ENCODE peak calls at places on chromosome 5, in six cellular contexts. V is SW 1271; M is AG08396; L is central memory CD8-positive, alpha-beta T cell; F is body of pancreas; B is mesenchymal stem cell. E is an unnamed sample.

GRCh38 chr5:20972419-20972925 is 984.5 kb upstream of the CDH18 start:
- DNase-seq in V (peak; percentile 60), M (no peak), L (no peak), F (no peak), B (peak; percentile 36), E (peak; percentile 61)

GRCh38 chr5:142179776-142180387 is 71.3 kb downstream of the NDFIP1 start:
- DNase-seq in V (no peak), M (no peak), L (no peak), F (no peak), B (no peak), E (no peak)

GRCh38 chr5:37771731-37772130 is 68.1 kb downstream of the GDNF start:
- DNase-seq in V (peak; percentile 63), M (peak; percentile 76), L (no peak), F (no peak), B (peak; percentile 95), E (no peak)

GRCh38 chr5:169749295-169749694 is 112.2 kb downstream of the DOCK2 start:
- DNase-seq in V (no peak), M (no peak), L (no peak), F (no peak), B (no peak), E (no peak)

GRCh38 chr5:74648835-74649286 is 8.3 kb upstream of the ENC1 start:
- DNase-seq in V (peak; percentile 26), M (peak; percentile 68), L (peak; percentile 20), F (peak; percentile 41), B (peak; percentile 73), E (peak; percentile 52)

GRCh38 chr5:177132504-177133118 is 962 bp upstream of the NSD1 start:
- DNase-seq in V (no peak), M (peak; percentile 36), L (peak; percentile 37), F (no peak), B (peak; percentile 48), E (no peak)

GRCh38 chr5:136132557-136133415 is at the start of gene SMAD5:
- DNase-seq in V (peak; percentile 73), M (peak; percentile 100), L (peak; percentile 71), F (peak; percentile 97), B (peak; percentile 96), E (peak; percentile 99)

GRCh38 chr5:113117543-113118110 is 141.0 kb downstream of the DCP2 start:
- DNase-seq in V (no peak), M (no peak), L (no peak), F (no peak), B (peak; percentile 33), E (no peak)

GRCh38 chr5:143229426-143229895 is 174.0 kb downstream of the NR3C1 start:
- DNase-seq in V (no peak), M (no peak), L (no peak), F (no peak), B (no peak), E (no peak)

GRCh38 chr5:43063731-43064171 is 23.6 kb upstream of the ANXA2R start:
- DNase-seq in V (no peak), M (no peak), L (no peak), F (no peak), B (no peak), E (peak; percentile 67)

GRCh38 chr5:122153230-122153629 is 23.9 kb downstream of the ZNF474 start:
- DNase-seq in V (no peak), M (no peak), L (no peak), F (no peak), B (peak; percentile 77), E (no peak)

GRCh38 chr5:51383494-51384081 is 340 bp downstream of the ISL1 start:
- DNase-seq in V (no peak), M (no peak), L (no peak), F (no peak), B (peak; percentile 67), E (no peak)

GRCh38 chr5:171055881-171056454 is 194.2 kb downstream of the RANBP17 start:
- DNase-seq in V (no peak), M (no peak), L (no peak), F (no peak), B (peak; percentile 3), E (no peak)

GRCh38 chr5:166430491-166431319 is 1860.7 kb upstream of the WWC1 start:
- DNase-seq in V (no peak), M (no peak), L (no peak), F (no peak), B (no peak), E (no peak)

GRCh38 chr5:172123269-172123692 is 64.7 kb downstream of the STK10 start:
- DNase-seq in V (no peak), M (peak; percentile 80), L (no peak), F (peak; percentile 48), B (peak; percentile 76), E (no peak)

GRCh38 chr5:149154629-149155028 is 13.3 kb downstream of the ABLIM3 start:
- DNase-seq in V (no peak), M (no peak), L (no peak), F (no peak), B (no peak), E (no peak)

GRCh38 chr5:161058751-161059150 is 206.7 kb upstream of the ATP10B start:
- DNase-seq in V (no peak), M (no peak), L (no peak), F (no peak), B (no peak), E (no peak)

GRCh38 chr5:143094087-143094511 is 309.4 kb downstream of the NR3C1 start:
- DNase-seq in V (no peak), M (peak; percentile 15), L (no peak), F (no peak), B (peak; percentile 71), E (no peak)

GRCh38 chr5:179572386-179572785 is 22.0 kb downstream of the RUFY1 start:
- DNase-seq in V (no peak), M (no peak), L (no peak), F (no peak), B (no peak), E (no peak)

GRCh38 chr5:138241688-138242547 is 28.8 kb upstream of the CDC23 start:
- DNase-seq in V (no peak), M (peak; percentile 62), L (no peak), F (peak; percentile 56), B (peak; percentile 12), E (peak; percentile 25)

GRCh38 chr5:153623906-153624765 is 133.7 kb downstream of the GRIA1 start:
- DNase-seq in V (no peak), M (no peak), L (no peak), F (no peak), B (no peak), E (no peak)

GRCh38 chr5:91170266-91170665 is 212.9 kb downstream of the ARRDC3 start:
- DNase-seq in V (no peak), M (no peak), L (no peak), F (no peak), B (peak; percentile 63), E (no peak)

GRCh38 chr5:6703791-6704190 is 9.4 kb upstream of the TENT4A start:
- DNase-seq in V (no peak), M (no peak), L (no peak), F (no peak), B (peak; percentile 88), E (no peak)

GRCh38 chr5:87081511-87082372 is 185.9 kb upstream of the RASA1 start:
- DNase-seq in V (no peak), M (no peak), L (peak; percentile 18), F (no peak), B (no peak), E (no peak)